ENCODE peak calls at places on chromosomes 4 and X, in four cellular contexts. S, Y, P and D are unnamed samples.

GRCh38 chr4:96407651-96408342 is 567.9 kb downstream of the PDHA2 start:
- DNase-seq in S (no peak), P (no peak), Y (no peak), D (no peak)

GRCh38 chrX:118255921-118256320 is 90.0 kb upstream of the WDR44 start:
- DNase-seq in S (no peak), Y (no peak), P (no peak), D (no peak)

GRCh38 chr4:73311428-73311827 is 52.8 kb upstream of the ANKRD17 start:
- DNase-seq in S (peak; percentile 45), Y (no peak), P (no peak), D (peak; percentile 26)

GRCh38 chr4:169668069-169668721 is 47.8 kb downstream of the CLCN3 start:
- DNase-seq in S (peak; percentile 25), P (no peak), Y (no peak), D (no peak)

GRCh38 chrX:69093960-69094935 is 71.0 kb downstream of the PJA1 start:
- DNase-seq in Y (peak; percentile 37), S (peak; percentile 1), P (no peak), D (peak; percentile 23)

GRCh38 chr4:128880662-128881061 is 71.2 kb downstream of the JADE1 start:
- DNase-seq in Y (no peak), P (no peak), S (no peak), D (no peak)

GRCh38 chrX:123339201-123339905 is 155.3 kb downstream of the GRIA3 start:
- DNase-seq in Y (no peak), S (no peak), P (no peak), D (no peak)

GRCh38 chr4:61911313-61911756 is 711.2 kb downstream of the ADGRL3 start:
- DNase-seq in S (no peak), P (no peak), Y (no peak), D (no peak)

GRCh38 chr4:52199574-52200338 is 148.7 kb downstream of the SPATA18 start:
- DNase-seq in S (peak; percentile 24), P (no peak), Y (no peak), D (peak; percentile 8)

GRCh38 chr4:950136-951020 is 18.1 kb downstream of the TMEM175 start:
- DNase-seq in P (no peak), S (no peak), Y (no peak), D (no peak)

GRCh38 chr4:184473265-184473514 is 1.2 kb downstream of the IRF2 start:
- DNase-seq in S (no peak), Y (no peak), P (no peak), D (no peak)

GRCh38 chr4:107442538-107443083 is 277.4 kb downstream of the PAPSS1 start:
- DNase-seq in P (no peak), Y (no peak), S (no peak), D (no peak)

GRCh38 chr4:141565379-141566089 is 70.8 kb upstream of the IL15 start:
- DNase-seq in P (no peak), Y (no peak), S (no peak), D (peak; percentile 92)

GRCh38 chr4:179307297-179308136 is 1865.3 kb upstream of the AGA start:
- DNase-seq in P (no peak), Y (no peak), S (peak; percentile 30), D (peak; percentile 18)

GRCh38 chrX:40663880-40664630 is 16.7 kb upstream of the CXorf38 start:
- DNase-seq in S (no peak), P (no peak), Y (peak; percentile 6), D (no peak)

GRCh38 chr4:3857316-3857926 is 91.2 kb downstream of the ADRA2C start:
- DNase-seq in S (no peak), P (no peak), Y (no peak), D (no peak)

GRCh38 chrX:41176263-41176662 is 91.0 kb downstream of the USP9X start:
- DNase-seq in Y (no peak), P (no peak), S (no peak), D (no peak)

GRCh38 chr4:163200950-163201349 is 34.3 kb upstream of the NAF1 start:
- DNase-seq in Y (no peak), S (no peak), P (no peak), D (no peak)

GRCh38 chr4:108081251-108081650 is 87.5 kb downstream of the LEF1 start:
- DNase-seq in Y (no peak), S (no peak), P (no peak), D (no peak)

GRCh38 chrX:132737743-132738142 is 220.7 kb downstream of the HS6ST2 start:
- DNase-seq in P (no peak), Y (no peak), S (no peak), D (peak; percentile 10)

GRCh38 chrX:3711331-3711917 is 2.0 kb downstream of the PRKX start:
- DNase-seq in P (no peak), S (no peak), Y (no peak), D (no peak)

GRCh38 chrX:109863811-109864210 is 130.8 kb upstream of the ACSL4 start:
- DNase-seq in Y (no peak), P (no peak), S (no peak), D (no peak)

GRCh38 chrX:12701625-12702024 is 89.6 kb upstream of the PRPS2 start:
- DNase-seq in S (peak; percentile 35), P (no peak), Y (peak; percentile 22), D (peak; percentile 35)

GRCh38 chrX:134623293-134624045 is 34.8 kb downstream of the PLAC1 start:
- DNase-seq in S (no peak), Y (no peak), P (no peak), D (no peak)

GRCh38 chr4:80162418-80162817 is 34.9 kb upstream of the PRDM8 start:
- DNase-seq in Y (no peak), P (no peak), S (no peak), D (no peak)

GRCh38 chrX:49993661-49994060 is 71.3 kb downstream of the CLCN5 start:
- DNase-seq in S (no peak), Y (no peak), P (no peak), D (no peak)

GRCh38 chr4:21410372-21410771 is 538.2 kb downstream of the KCNIP4 start:
- DNase-seq in S (no peak), Y (no peak), P (no peak), D (no peak)

GRCh38 chrX:38965883-38966282 is 164.6 kb downstream of the MID1IP1 start:
- DNase-seq in P (no peak), Y (peak; percentile 0), S (no peak), D (no peak)

GRCh38 chr4:108644237-108644636 is 6.2 kb upstream of the OSTC start:
- DNase-seq in Y (no peak), P (no peak), S (peak; percentile 22), D (no peak)

GRCh38 chr4:178553201-178553600 is 1111.0 kb upstream of the AGA start:
- DNase-seq in S (no peak), Y (no peak), P (no peak), D (no peak)